ENCODE peak calls at places on chromosomes 1 and 21, in eight cellular contexts. One of them, this sample, is unnamed.
A peak's percentile ranks its signal among the peaks of the same experiment; 100 is the strongest.

GRCh38 chr1:8015036-8015808 is 10.9 kb downstream of the ERRFI1 start:
- DNase-seq in Panc1: no peak
- DNase-seq in left ventricle myocardium inferior: no peak
- DNase-seq in endodermal cell: peak; percentile 68
- DNase-seq in ovary: no peak
- DNase-seq in IMR-90: peak; percentile 89
- DNase-seq in lower lobe of right lung: no peak
- DNase-seq in CD8-positive, alpha-beta T cell: peak; percentile 35
- DNase-seq in this sample: peak; percentile 82

GRCh38 chr1:167935252-167936067 is 1.0 kb upstream of the DCAF6 start:
- DNase-seq in lower lobe of right lung: no peak
- DNase-seq in left ventricle myocardium inferior: no peak
- DNase-seq in ovary: peak; percentile 37
- DNase-seq in endodermal cell: peak; percentile 76
- DNase-seq in Panc1: peak; percentile 32
- DNase-seq in CD8-positive, alpha-beta T cell: peak; percentile 31
- DNase-seq in IMR-90: peak; percentile 36
- DNase-seq in this sample: peak; percentile 44

GRCh38 chr1:15196807-15197530 is 43.4 kb downstream of the TMEM51 start:
- DNase-seq in ovary: no peak
- DNase-seq in left ventricle myocardium inferior: no peak
- DNase-seq in CD8-positive, alpha-beta T cell: no peak
- DNase-seq in lower lobe of right lung: no peak
- DNase-seq in endodermal cell: peak; percentile 84
- DNase-seq in IMR-90: no peak
- DNase-seq in Panc1: no peak
- DNase-seq in this sample: no peak

GRCh38 chr1:71303617-71304041 is 222.8 kb upstream of the ZRANB2 start:
- DNase-seq in CD8-positive, alpha-beta T cell: no peak
- DNase-seq in left ventricle myocardium inferior: no peak
- DNase-seq in ovary: no peak
- DNase-seq in Panc1: no peak
- DNase-seq in endodermal cell: no peak
- DNase-seq in IMR-90: no peak
- DNase-seq in lower lobe of right lung: no peak
- DNase-seq in this sample: no peak

GRCh38 chr1:63327417-63328139 is 5.2 kb downstream of the FOXD3 start:
- DNase-seq in endodermal cell: peak; percentile 97
- DNase-seq in Panc1: peak; percentile 41
- DNase-seq in lower lobe of right lung: peak; percentile 72
- DNase-seq in CD8-positive, alpha-beta T cell: no peak
- DNase-seq in left ventricle myocardium inferior: no peak
- DNase-seq in IMR-90: peak; percentile 62
- DNase-seq in ovary: no peak
- DNase-seq in this sample: peak; percentile 52

GRCh38 chr1:25135903-25136302 is 96.4 kb downstream of the SYF2 start:
- DNase-seq in lower lobe of right lung: no peak
- DNase-seq in ovary: no peak
- DNase-seq in Panc1: no peak
- DNase-seq in endodermal cell: peak; percentile 19
- DNase-seq in IMR-90: no peak
- DNase-seq in left ventricle myocardium inferior: no peak
- DNase-seq in CD8-positive, alpha-beta T cell: no peak
- DNase-seq in this sample: no peak

GRCh38 chr1:226420328-226420727 is 12.4 kb upstream of the PARP1 start:
- DNase-seq in ovary: no peak
- DNase-seq in left ventricle myocardium inferior: no peak
- DNase-seq in lower lobe of right lung: no peak
- DNase-seq in endodermal cell: peak; percentile 19
- DNase-seq in IMR-90: no peak
- DNase-seq in Panc1: no peak
- DNase-seq in CD8-positive, alpha-beta T cell: no peak
- DNase-seq in this sample: no peak

GRCh38 chr1:101907264-101907663 is 89.5 kb downstream of the OLFM3 start:
- DNase-seq in Panc1: no peak
- DNase-seq in CD8-positive, alpha-beta T cell: no peak
- DNase-seq in lower lobe of right lung: no peak
- DNase-seq in endodermal cell: no peak
- DNase-seq in left ventricle myocardium inferior: no peak
- DNase-seq in ovary: no peak
- DNase-seq in IMR-90: no peak
- DNase-seq in this sample: no peak

GRCh38 chr1:229003233-229004031 is 267.5 kb upstream of the RAB4A start:
- DNase-seq in CD8-positive, alpha-beta T cell: no peak
- DNase-seq in Panc1: no peak
- DNase-seq in endodermal cell: no peak
- DNase-seq in IMR-90: no peak
- DNase-seq in ovary: no peak
- DNase-seq in lower lobe of right lung: no peak
- DNase-seq in left ventricle myocardium inferior: no peak
- DNase-seq in this sample: no peak

GRCh38 chr1:61588736-61589381 is 136.1 kb downstream of the TM2D1 start:
- DNase-seq in ovary: peak; percentile 37
- DNase-seq in left ventricle myocardium inferior: peak; percentile 34
- DNase-seq in Panc1: peak; percentile 50
- DNase-seq in endodermal cell: peak; percentile 94
- DNase-seq in lower lobe of right lung: peak; percentile 53
- DNase-seq in CD8-positive, alpha-beta T cell: peak; percentile 54
- DNase-seq in IMR-90: peak; percentile 36
- DNase-seq in this sample: peak; percentile 65
- TF ChIP-seq CTCF in ovary: no peak
- TF ChIP-seq CTCF in left ventricle myocardium inferior: peak; percentile 79
- TF ChIP-seq CTCF in Panc1: peak; percentile 93
- TF ChIP-seq CTCF in endodermal cell: peak; percentile 95
- TF ChIP-seq CTCF in lower lobe of right lung: peak; percentile 71
- TF ChIP-seq CTCF in CD8-positive, alpha-beta T cell: peak; percentile 62
- TF ChIP-seq CTCF in IMR-90: peak; percentile 63
- TF ChIP-seq CTCF in this sample: peak; percentile 96

DNA sequence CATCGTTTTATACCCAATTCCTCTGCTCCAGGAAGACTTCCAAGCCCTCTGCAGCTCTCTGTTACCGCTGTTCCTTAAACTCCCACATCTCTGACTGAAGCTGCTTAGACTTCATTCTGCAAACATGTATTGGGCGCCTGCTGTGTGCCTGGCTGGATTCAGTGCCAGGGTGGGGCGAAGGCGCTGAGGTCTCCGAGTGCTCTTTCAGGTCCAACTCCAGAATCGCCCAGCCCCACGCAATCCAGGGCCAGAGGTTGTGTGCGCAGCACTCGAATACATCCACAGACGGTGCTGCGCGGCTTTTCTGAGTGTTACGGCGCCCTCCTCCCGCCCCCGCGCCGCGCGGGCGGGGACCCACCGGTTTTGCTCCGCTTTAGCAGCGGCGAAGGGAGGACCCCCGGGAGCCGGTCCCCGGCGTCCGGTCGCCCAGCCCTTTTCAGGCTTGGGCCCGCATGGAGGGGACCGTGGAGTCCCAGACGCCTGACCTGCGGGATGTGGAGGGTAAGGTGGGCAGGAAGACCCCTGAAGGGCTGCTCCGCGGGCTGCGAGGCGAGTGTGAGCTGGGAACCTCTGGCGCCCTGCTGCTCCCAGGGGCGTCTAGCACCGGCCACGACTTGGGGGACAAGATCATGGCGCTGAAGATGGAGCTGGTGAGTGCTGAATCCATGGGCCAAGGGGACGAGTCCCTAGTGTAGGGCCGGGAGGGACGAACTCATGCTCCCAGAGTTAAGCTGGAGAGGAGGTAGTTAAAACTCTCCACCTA is at the start of gene LURAP1:
- DNase-seq in left ventricle myocardium inferior: peak; percentile 69
- DNase-seq in ovary: peak; percentile 61
- DNase-seq in IMR-90: peak; percentile 72
- DNase-seq in lower lobe of right lung: peak; percentile 69
- DNase-seq in Panc1: no peak
- DNase-seq in endodermal cell: peak; percentile 84
- DNase-seq in CD8-positive, alpha-beta T cell: peak; percentile 37
- DNase-seq in this sample: peak; percentile 34
- H3K27ac ChIP-seq in left ventricle myocardium inferior: peak within 1 kb of the TSS; percentile 91
- H3K27ac ChIP-seq in ovary: peak within 1 kb of the TSS; percentile 79
- H3K27ac ChIP-seq in IMR-90: peak within 1 kb of the TSS; percentile 1
- H3K27ac ChIP-seq in lower lobe of right lung: peak within 1 kb of the TSS; percentile 72
- H3K27ac ChIP-seq in Panc1: peak within 1 kb of the TSS; percentile 67
- H3K27ac ChIP-seq in endodermal cell: no peak within 1 kb of the TSS
- H3K27ac ChIP-seq in CD8-positive, alpha-beta T cell: no peak within 1 kb of the TSS
- H3K27ac ChIP-seq in this sample: no peak within 1 kb of the TSS

GRCh38 chr1:6179564-6180175 is 451 bp downstream of the CHD5 start:
- DNase-seq in Panc1: no peak
- DNase-seq in left ventricle myocardium inferior: no peak
- DNase-seq in ovary: no peak
- DNase-seq in IMR-90: no peak
- DNase-seq in endodermal cell: peak; percentile 54
- DNase-seq in lower lobe of right lung: no peak
- DNase-seq in CD8-positive, alpha-beta T cell: no peak
- DNase-seq in this sample: no peak
- H3K4me3 ChIP-seq in Panc1: peak overlapping the region; percentile 56
- H3K4me3 ChIP-seq in left ventricle myocardium inferior: peak overlapping the region; percentile 55
- H3K4me3 ChIP-seq in ovary: peak overlapping the region; percentile 23
- H3K4me3 ChIP-seq in IMR-90: peak overlapping the region; percentile 10
- H3K4me3 ChIP-seq in endodermal cell: no peak overlapping the region
- H3K4me3 ChIP-seq in lower lobe of right lung: peak overlapping the region; percentile 17
- H3K4me3 ChIP-seq in CD8-positive, alpha-beta T cell: no peak overlapping the region
- H3K4me3 ChIP-seq in this sample: no peak overlapping the region

DNA sequence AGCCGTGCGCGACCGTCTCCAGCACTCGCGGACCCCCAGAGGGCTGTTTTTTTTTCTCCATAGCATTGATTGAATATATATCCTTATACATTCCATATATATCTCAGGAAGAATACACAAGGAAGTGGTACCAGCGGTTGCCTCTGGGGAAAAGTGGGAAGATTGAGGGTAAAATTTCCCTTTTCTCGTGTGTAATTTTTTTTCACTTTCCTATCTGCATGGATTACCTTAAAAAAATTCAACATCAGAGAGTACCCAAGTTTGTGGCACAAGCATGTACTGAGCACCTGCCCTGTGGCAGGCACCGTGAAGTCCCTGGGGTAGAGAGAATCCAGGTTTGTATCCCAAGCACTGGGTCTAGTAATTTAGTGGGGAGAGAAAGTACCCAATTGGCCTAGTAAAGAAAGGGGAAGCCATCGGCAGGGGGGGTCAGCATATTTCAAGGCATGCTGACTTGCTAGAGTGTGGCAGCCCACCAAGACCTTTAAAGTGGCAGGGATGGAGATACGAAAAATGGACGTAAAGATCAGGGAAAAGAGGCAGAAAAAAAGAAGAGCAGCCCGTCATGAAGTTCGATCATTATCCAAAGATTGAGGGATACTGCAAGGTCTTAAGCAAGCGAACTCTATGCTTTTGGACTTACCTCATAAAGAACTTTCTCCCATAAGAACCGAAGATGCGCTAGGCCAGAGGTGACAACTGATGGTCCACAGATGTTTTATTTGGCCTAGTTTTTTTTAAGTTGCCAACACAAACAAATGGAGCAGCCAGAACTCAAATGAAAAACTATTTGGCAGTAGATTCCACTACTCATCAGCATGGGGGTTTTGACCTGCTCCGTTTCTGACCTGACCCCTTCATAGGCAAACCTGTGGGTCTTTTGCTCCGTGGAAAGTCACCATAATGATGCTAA is 1.5 kb upstream of the HMGN1 start:
- DNase-seq in ovary: no peak
- DNase-seq in IMR-90: no peak
- DNase-seq in lower lobe of right lung: no peak
- DNase-seq in endodermal cell: no peak
- DNase-seq in left ventricle myocardium inferior: no peak
- DNase-seq in Panc1: no peak
- DNase-seq in CD8-positive, alpha-beta T cell: no peak
- DNase-seq in this sample: no peak
- TF ChIP-seq CTCF in ovary: no peak
- TF ChIP-seq CTCF in IMR-90: no peak
- TF ChIP-seq CTCF in lower lobe of right lung: no peak
- TF ChIP-seq CTCF in endodermal cell: no peak
- TF ChIP-seq CTCF in left ventricle myocardium inferior: no peak
- TF ChIP-seq CTCF in Panc1: no peak
- TF ChIP-seq CTCF in CD8-positive, alpha-beta T cell: no peak
- TF ChIP-seq CTCF in this sample: no peak

GRCh38 chr1:212242985-212243308 is 42.3 kb upstream of the PPP2R5A start:
- DNase-seq in left ventricle myocardium inferior: no peak
- DNase-seq in IMR-90: no peak
- DNase-seq in Panc1: no peak
- DNase-seq in CD8-positive, alpha-beta T cell: no peak
- DNase-seq in endodermal cell: no peak
- DNase-seq in lower lobe of right lung: no peak
- DNase-seq in ovary: no peak
- DNase-seq in this sample: no peak
- H3K27ac ChIP-seq in left ventricle myocardium inferior: peak overlapping the region; percentile 86
- H3K27ac ChIP-seq in IMR-90: no peak overlapping the region
- H3K27ac ChIP-seq in Panc1: no peak overlapping the region
- H3K27ac ChIP-seq in CD8-positive, alpha-beta T cell: no peak overlapping the region
- H3K27ac ChIP-seq in endodermal cell: no peak overlapping the region
- H3K27ac ChIP-seq in lower lobe of right lung: peak overlapping the region; percentile 71
- H3K27ac ChIP-seq in ovary: no peak overlapping the region
- H3K27ac ChIP-seq in this sample: no peak overlapping the region

DNA sequence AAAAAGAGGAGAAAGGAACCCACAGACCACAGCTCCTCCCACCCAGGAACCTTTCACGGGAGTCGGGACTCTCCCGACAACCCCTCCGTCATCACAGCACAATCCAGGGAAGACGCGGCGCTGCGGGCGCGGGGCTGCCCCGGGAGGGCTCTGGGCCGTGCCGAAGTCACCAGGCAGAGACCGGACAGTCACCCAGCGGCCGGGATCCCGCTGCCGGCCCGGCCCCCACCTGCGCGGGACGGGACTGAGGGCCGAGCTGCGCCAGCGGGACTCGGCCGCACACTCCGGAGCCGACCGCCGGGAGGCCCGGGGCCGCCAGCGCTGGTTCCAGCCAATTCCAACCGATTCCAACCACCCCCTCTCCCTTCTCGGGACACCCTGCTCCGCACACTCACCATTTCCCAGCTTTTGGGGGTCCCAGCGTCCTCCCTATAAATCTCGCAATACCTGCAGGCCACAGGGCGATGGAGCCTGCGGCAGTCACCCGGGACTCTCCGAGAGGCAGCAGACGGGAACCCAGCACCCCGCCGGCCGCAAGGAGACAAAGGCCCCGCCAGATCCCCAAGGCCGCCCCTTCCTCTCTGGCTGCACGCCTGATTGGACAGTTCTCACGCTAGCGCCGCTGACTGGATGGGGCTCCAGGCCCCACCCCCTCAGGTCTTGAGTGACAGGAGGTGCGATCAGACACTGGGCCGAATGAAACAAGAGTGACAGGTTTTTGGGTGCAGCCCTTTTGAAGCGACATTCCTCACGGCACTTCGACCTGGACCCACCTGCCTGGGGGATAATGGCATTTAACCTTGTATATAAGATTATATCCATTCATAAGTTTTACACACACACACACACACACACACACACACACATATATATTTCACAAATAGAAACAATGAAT is at the start of gene ZNF695:
- DNase-seq in lower lobe of right lung: peak; percentile 86
- DNase-seq in ovary: peak; percentile 40
- DNase-seq in Panc1: peak; percentile 84
- DNase-seq in left ventricle myocardium inferior: peak; percentile 86
- DNase-seq in CD8-positive, alpha-beta T cell: peak; percentile 34
- DNase-seq in IMR-90: peak; percentile 90
- DNase-seq in endodermal cell: peak; percentile 98
- DNase-seq in this sample: peak; percentile 96
- H3K4me3 ChIP-seq in lower lobe of right lung: peak within 1 kb of the TSS; percentile 58
- H3K4me3 ChIP-seq in ovary: peak within 1 kb of the TSS; percentile 35
- H3K4me3 ChIP-seq in Panc1: peak within 1 kb of the TSS; percentile 72
- H3K4me3 ChIP-seq in left ventricle myocardium inferior: peak within 1 kb of the TSS; percentile 81
- H3K4me3 ChIP-seq in CD8-positive, alpha-beta T cell: peak within 1 kb of the TSS; percentile 37
- H3K4me3 ChIP-seq in IMR-90: peak within 1 kb of the TSS; percentile 94
- H3K4me3 ChIP-seq in endodermal cell: peak within 1 kb of the TSS; percentile 88
- H3K4me3 ChIP-seq in this sample: peak within 1 kb of the TSS; percentile 84